ENCODE peak calls at places on chromosomes 2 and 18, in nine cellular contexts. L, X, F, B, R, Q, E, G and C are unnamed samples.

GRCh38 chr2:17242813-17243485 is 275.3 kb downstream of the RAD51AP2 start:
- DNase-seq in B (no peak), Q (no peak), E (no peak), R (no peak), F (no peak), X (no peak), G (no peak), L (no peak), C (no peak)

GRCh38 chr18:41326311-41326710 is 628.7 kb upstream of the PIK3C3 start:
- DNase-seq in B (no peak), X (no peak), R (no peak), E (no peak), G (no peak), L (no peak), F (peak), Q (no peak), C (no peak)

GRCh38 chr2:163778045-163778753 is 42.4 kb upstream of the FIGN start:
- DNase-seq in F (peak), G (no peak), Q (no peak), R (no peak), E (no peak), L (no peak), B (no peak), X (no peak), C (no peak)

GRCh38 chr2:6111676-6112294 is 419.6 kb downstream of the SOX11 start:
- DNase-seq in F (no peak), X (no peak), G (no peak), Q (no peak), E (no peak), L (no peak), R (no peak), B (no peak), C (no peak)

GRCh38 chr2:98637401-98638144 is 29.2 kb downstream of the UNC50 start:
- DNase-seq in Q (no peak), L (no peak), R (peak), X (no peak), B (no peak), F (no peak), E (no peak), G (no peak), C (no peak)

GRCh38 chr2:127096280-127096679 is 10.7 kb downstream of the BIN1 start:
- DNase-seq in F (no peak), G (no peak), E (no peak), L (no peak), B (no peak), Q (no peak), X (no peak), R (no peak), C (no peak)

GRCh38 chr2:181465686-181466375 is 8.6 kb downstream of the ITGA4 start:
- DNase-seq in F (peak), G (no peak), L (no peak), X (no peak), Q (no peak), R (no peak), E (no peak), B (no peak), C (no peak)

GRCh38 chr2:102193074-102193473 is 6.3 kb downstream of the IL1RL2 start:
- DNase-seq in R (no peak), X (no peak), G (no peak), B (no peak), F (peak), Q (no peak), L (no peak), E (no peak), C (no peak)

GRCh38 chr2:241854342-241855244 is 4.1 kb downstream of the PDCD1 start:
- DNase-seq in F (no peak), E (no peak), R (no peak), Q (peak), X (no peak), B (no peak), L (no peak), G (no peak), C (no peak)

GRCh38 chr2:30216157-30216556 is 15.2 kb upstream of the LBH start:
- DNase-seq in B (no peak), Q (no peak), E (no peak), R (no peak), L (no peak), F (peak), X (no peak), G (no peak), C (no peak)

GRCh38 chr2:241859436-241860183 is 916 bp upstream of the PDCD1 start:
- DNase-seq in R (peak), L (no peak), E (peak), Q (peak), F (peak), X (peak), G (peak), B (no peak), C (peak)

GRCh38 chr2:197599285-197599965 is 76.0 kb downstream of the RFTN2 start:
- DNase-seq in F (peak), L (peak), B (peak), R (peak), G (no peak), E (peak), Q (no peak), X (no peak), C (no peak)

GRCh38 chr2:24009680-24010476 is at the start of gene MFSD2B:
- DNase-seq in R (no peak), Q (no peak), F (no peak), B (no peak), G (no peak), E (peak), L (peak), X (no peak), C (no peak)

GRCh38 chr2:64404002-64404731 is 49.8 kb upstream of the LGALSL start:
- DNase-seq in Q (peak), E (peak), B (no peak), F (peak), L (peak), R (no peak), X (peak), G (peak), C (no peak)

GRCh38 chr2:36695746-36696415 is 626 bp upstream of the VIT start:
- DNase-seq in Q (no peak), B (no peak), R (no peak), G (no peak), F (peak), L (no peak), E (peak), X (no peak), C (no peak)

GRCh38 chr18:13231151-13231550 is 12.6 kb downstream of the LDLRAD4 start:
- DNase-seq in E (no peak), F (no peak), R (no peak), Q (no peak), L (no peak), B (no peak), X (no peak), G (no peak), C (no peak)

GRCh38 chr2:85707304-85707703 is 13.1 kb downstream of the GNLY start:
- DNase-seq in X (peak), R (peak), F (peak), B (peak), E (peak), L (peak), G (no peak), Q (no peak), C (peak)

GRCh38 chr2:85939136-85939535 is 50.3 kb upstream of the ST3GAL5 start:
- DNase-seq in E (no peak), G (no peak), B (no peak), L (no peak), Q (no peak), R (no peak), F (no peak), X (no peak), C (no peak)

GRCh38 chr2:179354739-179355537 is 90.3 kb upstream of the SESTD1 start:
- DNase-seq in F (peak), G (no peak), R (no peak), X (no peak), E (no peak), Q (no peak), B (peak), L (no peak), C (no peak)
- TF ChIP-seq CTCF in F (peak), G (no peak), R (no peak), X (no peak), E (peak), Q (no peak), B (peak), L (peak), C (no peak)

GRCh38 chr2:47336259-47337238 is 66.4 kb upstream of the MSH2 start:
- DNase-seq in L (no peak), X (peak), G (no peak), Q (no peak), R (no peak), E (peak), F (peak), B (peak), C (no peak)

GRCh38 chr2:47339745-47340541 is 63.0 kb upstream of the MSH2 start:
- DNase-seq in X (peak), R (no peak), E (no peak), L (no peak), F (peak), Q (no peak), G (no peak), B (no peak), C (no peak)

DNA sequence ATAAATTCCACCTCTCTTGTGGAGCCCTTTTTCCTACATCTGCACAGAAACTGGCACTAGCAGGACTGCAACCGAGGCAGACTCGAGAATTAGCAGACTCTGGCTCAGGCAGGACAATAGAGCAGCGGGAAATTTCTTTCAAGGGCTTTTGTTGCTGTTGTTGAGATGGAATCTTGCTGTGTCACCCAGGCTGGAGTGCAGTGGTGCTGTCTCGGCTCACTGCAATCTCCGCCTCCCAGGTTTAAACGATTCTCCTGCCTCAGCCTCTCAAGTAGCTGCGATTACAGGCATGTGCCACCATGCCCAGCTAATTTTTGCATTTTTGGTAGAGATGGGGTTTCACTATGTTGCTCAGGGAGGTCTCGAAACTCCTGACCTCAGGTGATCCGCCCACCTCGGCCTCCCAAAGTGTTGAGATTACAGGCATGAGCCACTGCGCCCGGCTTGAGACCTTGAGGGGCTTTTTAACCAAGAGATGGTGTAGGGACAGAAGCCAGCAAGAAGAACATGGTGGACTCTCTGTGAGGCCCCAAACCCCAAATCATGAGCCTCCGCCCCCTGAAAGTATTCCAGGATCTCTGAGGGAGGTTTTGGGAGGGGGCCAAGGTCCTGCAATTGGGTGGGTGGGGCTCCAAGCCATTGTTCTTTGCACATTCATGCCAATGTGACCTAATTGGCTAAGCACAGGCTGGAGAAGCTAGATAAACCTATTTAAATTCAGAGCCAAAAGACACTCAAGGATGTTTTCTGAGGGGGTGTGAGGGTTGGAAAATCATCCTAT is 68.4 kb upstream of the MSH2 start:
- DNase-seq in F (no peak), B (no peak), E (peak), X (no peak), Q (no peak), L (peak), R (no peak), G (no peak), C (no peak)
- H3K27ac ChIP-seq in F (no peak), B (no peak), E (peak), X (no peak), Q (peak), L (no peak), R (no peak), G (no peak), C (no peak)

GRCh38 chr2:8515864-8516533 is 165.9 kb upstream of the ID2 start:
- DNase-seq in G (no peak), B (peak), F (no peak), L (no peak), X (peak), E (no peak), R (no peak), Q (no peak), C (no peak)
- TF ChIP-seq CTCF in G (no peak), B (peak), F (no peak), L (no peak), X (no peak), E (no peak), R (no peak), Q (no peak), C (peak)

DNA sequence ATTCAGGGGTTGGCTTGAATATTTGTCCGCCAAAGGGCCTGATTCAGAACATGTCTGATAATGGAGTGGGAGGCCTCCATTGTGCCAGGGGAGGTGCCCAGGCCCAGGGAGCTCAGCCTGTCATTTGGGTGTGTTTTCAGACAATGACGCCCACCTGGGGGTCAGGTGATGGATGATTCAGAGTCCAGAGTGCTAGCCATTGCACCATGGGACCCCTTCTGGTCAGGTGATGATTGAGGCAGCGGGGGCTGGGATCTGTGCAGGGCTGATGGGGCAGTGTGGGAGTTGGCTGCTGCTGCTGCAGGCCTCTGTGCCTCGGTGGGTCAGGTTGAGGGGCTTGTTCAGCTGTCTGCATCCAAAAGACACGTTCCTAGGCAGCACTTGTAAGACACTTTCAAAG is 8.3 kb upstream of the ARHGEF4 start:
- DNase-seq in R (no peak), E (peak), L (no peak), X (no peak), F (no peak), B (no peak), G (no peak), Q (no peak), C (no peak)
- H3K27ac ChIP-seq in R (no peak), E (no peak), L (no peak), X (no peak), F (no peak), B (no peak), G (no peak), Q (no peak), C (no peak)

GRCh38 chr18:22318745-22319407 is 98.8 kb downstream of the CTAGE1 start:
- DNase-seq in X (no peak), G (no peak), E (no peak), L (peak), Q (no peak), R (no peak), F (peak), B (no peak), C (no peak)
- TF ChIP-seq CTCF in X (no peak), G (no peak), E (no peak), L (no peak), Q (no peak), R (no peak), F (no peak), B (no peak), C (no peak)

DNA sequence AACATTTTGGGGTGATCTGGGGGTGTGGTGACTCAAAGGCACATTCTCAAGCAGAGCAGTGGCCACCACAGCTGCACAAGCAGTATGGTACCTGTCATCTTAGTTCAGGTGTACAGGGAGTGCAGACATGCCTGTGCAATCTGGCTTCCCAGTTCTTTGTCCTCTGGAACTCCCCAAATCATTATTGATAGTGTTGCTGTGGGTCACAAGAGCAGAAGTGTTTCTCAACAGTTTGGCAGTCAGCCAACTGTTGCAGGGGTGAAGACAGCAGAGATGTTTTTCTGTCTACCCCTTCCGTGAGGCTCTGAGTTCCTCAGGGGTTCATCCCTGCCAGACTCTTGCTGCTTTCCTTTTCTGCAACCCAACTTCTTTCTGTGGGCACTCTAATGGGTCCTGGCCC is 206.5 kb upstream of the ZSWIM2 start:
- DNase-seq in F (no peak), E (no peak), Q (no peak), X (no peak), G (no peak), L (no peak), R (no peak), B (no peak), C (no peak)
- H3K27ac ChIP-seq in F (no peak), E (no peak), Q (no peak), X (no peak), G (no peak), L (no peak), R (no peak), B (no peak), C (no peak)

DNA sequence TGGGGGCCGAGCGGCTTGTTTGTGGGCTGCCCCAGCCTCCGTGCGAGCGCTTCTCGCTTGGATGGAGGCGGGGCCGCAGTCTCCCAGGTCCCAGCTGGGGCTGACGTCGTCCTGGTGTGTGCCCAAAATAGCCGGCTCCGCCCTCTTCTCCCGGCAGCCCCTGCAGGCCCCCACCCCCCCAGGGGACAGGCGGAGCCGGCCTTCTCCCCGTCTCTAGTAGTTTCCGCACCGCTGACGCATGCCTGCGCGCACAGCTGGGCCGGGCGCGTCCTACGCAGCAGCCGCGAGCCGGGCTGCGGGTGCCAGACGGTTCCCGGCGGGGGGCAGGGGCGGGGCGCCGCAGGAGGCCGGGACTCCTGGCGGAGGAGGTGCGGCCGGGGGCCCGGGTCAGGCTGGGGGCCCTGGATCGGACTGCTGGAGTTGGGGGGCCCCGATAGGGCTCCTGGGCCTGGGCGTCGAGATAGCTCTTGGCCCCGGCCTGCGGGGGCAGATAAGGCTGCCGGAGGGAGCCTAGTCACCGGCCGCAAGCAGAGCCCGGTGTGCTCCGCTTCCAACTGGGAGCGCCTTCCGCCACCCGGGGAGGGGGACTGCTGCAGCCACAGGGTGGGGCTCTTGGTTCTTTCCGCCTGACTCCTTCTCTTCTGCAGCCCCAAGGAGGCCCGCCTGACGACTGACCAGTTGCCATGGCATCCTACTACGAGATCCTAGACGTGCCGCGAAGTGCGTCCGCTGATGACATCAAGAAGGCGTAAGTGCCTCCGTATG is at the start of gene DNAJB2:
- DNase-seq in R (peak), X (peak), L (peak), F (peak), B (peak), Q (peak), G (peak), E (peak), C (peak)
- TF ChIP-seq CTCF in R (no peak), X (no peak), L (no peak), F (peak), B (no peak), Q (no peak), G (peak), E (peak), C (no peak)

GRCh38 chr2:26466662-26467310 is 11.1 kb downstream of the OTOF start:
- DNase-seq in E (no peak), G (no peak), L (no peak), X (no peak), F (no peak), R (no peak), Q (no peak), B (no peak), C (no peak)
- H3K27ac ChIP-seq in E (no peak), G (no peak), L (no peak), X (no peak), F (no peak), R (no peak), Q (no peak), B (no peak), C (no peak)